ENCODE peak calls at places on chromosomes 16 and 17, in five cellular contexts. K is MM.1S; A is small intestine; S is effector memory CD4-positive, alpha-beta T cell; U is foreskin fibroblast. J is an unnamed sample.

GRCh38 chr17:39706921-39707337 is 7.1 kb downstream of the ERBB2 start:
- DNase-seq in K (peak), A (no peak), U (no peak), S (no peak), J (peak)

GRCh38 chr16:82748026-82748425 is 121.3 kb downstream of the CDH13 start:
- DNase-seq in S (no peak), K (no peak), A (peak), U (peak), J (no peak)

GRCh38 chr16:10376229-10376628 is 9.6 kb upstream of the ATF7IP2 start:
- DNase-seq in S (no peak), K (no peak), A (no peak), U (no peak), J (no peak)

GRCh38 chr17:82876602-82877391 is 37.0 kb upstream of the ZNF750 start:
- DNase-seq in K (no peak), A (peak), U (peak), S (no peak), J (no peak)

GRCh38 chr17:68509151-68510057 is 2.8 kb upstream of the PRKAR1A start:
- DNase-seq in S (no peak), A (no peak), K (peak), U (no peak), J (peak)

GRCh38 chr16:10767127-10767526 is 23.5 kb downstream of the NUBP1 start:
- DNase-seq in K (no peak), U (no peak), S (no peak), A (no peak), J (no peak)

GRCh38 chr17:19019041-19019941 is 14.7 kb upstream of the FAM83G start:
- DNase-seq in U (no peak), K (no peak), A (no peak), S (no peak), J (no peak)

GRCh38 chr17:1907216-1907631 is 77.4 kb downstream of the RPA1 start:
- DNase-seq in A (peak), K (no peak), S (no peak), U (peak), J (no peak)

GRCh38 chr17:40541873-40542561 is 23.3 kb downstream of the CCR7 start:
- DNase-seq in S (no peak), U (no peak), K (no peak), A (no peak), J (no peak)

GRCh38 chr17:45792995-45793755 is 9.1 kb downstream of the CRHR1 start:
- DNase-seq in K (no peak), A (peak), U (no peak), S (no peak), J (no peak)
- H3K4me3 ChIP-seq in K (no peak), A (no peak), U (no peak), S (no peak), J (no peak)

DNA sequence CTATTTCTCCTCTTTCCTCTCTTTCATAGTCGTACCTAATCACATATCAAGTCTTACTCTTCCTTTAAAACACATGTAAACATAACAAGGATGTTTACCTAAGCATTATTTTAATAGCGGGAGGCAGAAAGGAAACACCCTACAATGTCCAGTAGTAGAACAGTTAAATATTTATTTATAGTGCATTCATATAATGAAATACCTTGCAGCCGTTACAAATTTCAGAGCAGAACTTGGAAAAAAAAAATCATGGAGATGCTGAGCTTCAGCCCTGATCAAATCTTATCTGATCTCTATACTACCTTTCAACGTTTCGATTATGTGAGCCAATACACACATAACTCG is 39.6 kb downstream of the GRB2 start:
- DNase-seq in S (no peak), A (no peak), K (no peak), U (no peak), J (no peak)
- H3K4me3 ChIP-seq in S (no peak), A (no peak), K (no peak), U (no peak), J (no peak)

DNA sequence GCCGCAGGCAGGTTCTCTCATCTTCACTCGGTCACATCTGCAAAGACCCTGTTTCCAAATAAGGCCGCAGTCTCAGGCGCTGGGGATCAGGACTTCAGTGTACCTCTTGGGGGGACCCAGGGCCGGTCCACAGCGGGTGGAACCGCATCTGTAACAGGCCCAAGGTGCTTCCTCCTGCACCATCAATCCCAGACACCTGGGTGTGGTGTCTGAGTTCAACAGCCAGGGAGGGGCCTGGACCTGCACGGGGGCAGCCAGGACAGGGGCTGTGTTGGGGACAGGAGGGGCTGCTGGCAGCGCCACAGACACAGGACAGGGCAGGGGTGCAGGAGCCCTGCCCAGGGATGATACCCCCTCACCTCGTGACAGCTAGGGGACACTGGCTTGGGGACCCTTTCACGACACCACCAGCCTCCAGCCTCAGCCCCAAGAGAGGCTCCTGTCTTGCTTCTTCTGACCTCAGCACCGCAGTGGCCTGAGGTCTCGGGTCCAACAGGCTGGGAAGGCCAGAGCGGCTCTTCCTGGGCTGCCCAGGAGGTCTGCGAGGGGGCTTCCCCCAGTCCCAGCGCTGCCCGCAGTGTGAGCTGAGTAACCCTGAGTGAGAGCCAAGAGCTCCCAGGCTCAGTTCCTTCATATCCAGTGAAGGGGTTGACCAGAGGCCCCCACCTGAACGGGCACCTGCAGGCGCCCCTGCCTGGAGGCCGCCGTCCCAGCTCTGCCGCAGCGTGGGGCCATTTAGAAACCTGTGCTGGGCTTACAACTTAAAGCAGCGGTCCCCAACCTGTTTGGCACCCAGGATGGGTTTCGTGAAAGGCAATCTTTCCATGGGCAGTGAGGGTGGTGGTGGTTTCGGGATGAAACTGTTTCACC is 30.7 kb upstream of the BAHCC1 start:
- DNase-seq in U (no peak), K (no peak), A (no peak), S (no peak), J (no peak)
- H3K4me3 ChIP-seq in U (no peak), K (no peak), A (no peak), S (no peak), J (no peak)

DNA sequence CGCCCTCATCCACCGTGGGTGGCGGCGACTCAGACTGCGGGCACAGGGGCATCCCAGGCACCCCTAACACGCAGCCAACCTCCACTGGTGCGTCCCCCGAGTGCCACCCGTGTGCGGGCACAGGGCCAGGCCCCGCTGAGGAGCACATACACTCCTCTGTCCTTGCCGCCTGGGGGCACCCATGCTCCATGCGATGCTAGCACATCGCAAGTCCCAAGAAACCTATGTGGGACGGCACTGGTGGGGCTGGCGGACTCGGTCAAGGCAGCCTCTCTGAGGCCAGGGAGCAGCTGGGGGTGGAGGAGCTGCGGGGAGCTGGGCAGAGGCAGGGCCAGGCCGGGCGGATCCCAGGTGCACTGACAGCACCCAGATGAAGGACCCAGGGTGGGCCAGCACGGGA is 4.0 kb downstream of the ZNF598 start:
- DNase-seq in A (no peak), K (no peak), U (no peak), S (no peak), J (no peak)
- H3K4me3 ChIP-seq in A (no peak), K (no peak), U (no peak), S (no peak), J (no peak)

J was measured in Jurkat, Clone E6-1.